ENCODE peak calls at places on chromosomes 16 and 17, in nine cellular contexts. V is HT1080; A is activated T-cell treated with anti-CD3 and anti-CD28 coated beads, Interleukin-2, amount 50 U/mL, for 72 hours; I is A172; L is upper lobe of right lung; O is naive B cell; E is activated CD4-positive, alpha-beta memory T cell treated with anti-CD3 and anti-CD28 coated beads, Interleukin-2, amount 10 ng/mL, durations not matched to agents 7 days and 5 days; T is cardiac septum; H is fibroblast of the conjunctiva. M is an unnamed sample.

GRCh38 chr16:1723450-1724147 is 17.6 kb downstream of the MAPK8IP3 start:
- DNase-seq in V (peak), A (peak), I (peak), L (no peak), O (peak), E (peak), T (no peak), H (no peak), M (peak)

GRCh38 chr17:46199379-46199778 is 6.2 kb upstream of the KANSL1 start:
- DNase-seq in V (no peak), A (no peak), I (no peak), L (no peak), O (no peak), E (no peak), T (no peak), H (no peak), M (no peak)

GRCh38 chr17:43405861-43406260 is 7.1 kb downstream of the ARL4D start:
- DNase-seq in V (no peak), A (no peak), I (no peak), L (no peak), O (no peak), E (no peak), T (no peak), H (no peak), M (no peak)

GRCh38 chr16:89006036-89006752 is 29.2 kb upstream of the CBFA2T3 start:
- DNase-seq in V (no peak), A (no peak), I (no peak), L (peak), O (no peak), E (no peak), T (no peak), H (no peak), M (no peak)

GRCh38 chr17:62757518-62757951 is 50.6 kb downstream of the MARCHF10 start:
- DNase-seq in V (no peak), A (no peak), I (no peak), L (no peak), O (no peak), E (no peak), T (no peak), H (no peak), M (no peak)

GRCh38 chr17:44922746-44923470 is 7.6 kb upstream of the GFAP start:
- DNase-seq in V (no peak), A (no peak), I (no peak), L (peak), O (no peak), E (no peak), T (peak), H (no peak), M (no peak)

GRCh38 chr16:3980311-3981111 is 100.0 kb upstream of the CREBBP start:
- DNase-seq in V (peak), A (no peak), I (peak), L (no peak), O (no peak), E (no peak), T (no peak), H (peak), M (no peak)

GRCh38 chr16:81723098-81723723 is 55.9 kb upstream of the PLCG2 start:
- DNase-seq in V (peak), A (peak), I (peak), L (no peak), O (peak), E (peak), T (no peak), H (peak), M (peak)

GRCh38 chr17:83150369-83151055 is 71.1 kb downstream of the METRNL start:
- DNase-seq in V (no peak), A (no peak), I (no peak), L (no peak), O (no peak), E (no peak), T (peak), H (no peak), M (no peak)

GRCh38 chr16:56258508-56259424 is 67.5 kb downstream of the GNAO1 start:
- DNase-seq in V (no peak), A (no peak), I (no peak), L (no peak), O (no peak), E (no peak), T (no peak), H (no peak), M (no peak)

GRCh38 chr16:4404967-4405696 is 11.3 kb downstream of the CORO7 start:
- DNase-seq in V (no peak), A (no peak), I (no peak), L (no peak), O (no peak), E (no peak), T (no peak), H (no peak), M (no peak)

GRCh38 chr17:64780096-64781012 is 118.2 kb upstream of the SMURF2 start:
- DNase-seq in V (no peak), A (peak), I (no peak), L (peak), O (peak), E (peak), T (peak), H (no peak), M (peak)

GRCh38 chr17:80969674-80970043 is 22.0 kb upstream of the CHMP6 start:
- DNase-seq in V (no peak), A (no peak), I (no peak), L (no peak), O (no peak), E (no peak), T (no peak), H (no peak), M (no peak)

GRCh38 chr16:69106491-69107291 is 1.2 kb downstream of the HAS3 start:
- DNase-seq in V (no peak), A (peak), I (no peak), L (no peak), O (no peak), E (no peak), T (no peak), H (no peak), M (peak)

GRCh38 chr17:40499551-40500189 is 1.8 kb downstream of the TNS4 start:
- DNase-seq in V (no peak), A (no peak), I (peak), L (peak), O (no peak), E (no peak), T (peak), H (peak), M (peak)

GRCh38 chr16:27253526-27253930 is 15.0 kb downstream of the NSMCE1 start:
- DNase-seq in V (peak), A (no peak), I (peak), L (no peak), O (no peak), E (no peak), T (no peak), H (no peak), M (no peak)